ENCODE peak calls at places on chromosomes 1 and 21, in ten cellular contexts. I, S, J, W, G, Q, O, B, T and R are unnamed samples.

GRCh38 chr1:47703161-47703825 is 265.4 kb downstream of the FOXD2 start:
- DNase-seq in S (no peak), I (no peak), B (no peak), T (no peak), J (no peak), O (peak; percentile 36), W (no peak), G (no peak), Q (no peak), R (no peak)

GRCh38 chr1:181676269-181676668 is 193.0 kb downstream of the CACNA1E start:
- DNase-seq in S (no peak), B (peak; percentile 4), G (no peak), O (peak; percentile 49), I (no peak), W (no peak), Q (no peak), T (no peak), J (no peak), R (no peak)

GRCh38 chr1:175172503-175172902 is 20.1 kb downstream of the KIAA0040 start:
- DNase-seq in T (no peak), W (no peak), B (no peak), I (no peak), O (no peak), Q (no peak), S (no peak), J (no peak), G (no peak), R (no peak)

GRCh38 chr1:167904641-167905040 is 9.3 kb downstream of the ADCY10 start:
- DNase-seq in S (peak; percentile 59), B (peak; percentile 93), Q (no peak), G (no peak), O (peak; percentile 75), I (no peak), J (no peak), T (no peak), W (no peak), R (no peak)

GRCh38 chr1:54290443-54291184 is 90.6 kb downstream of the MRPL37 start:
- DNase-seq in W (no peak), T (peak; percentile 66), I (no peak), O (peak; percentile 24), S (no peak), B (peak; percentile 59), Q (no peak), G (no peak), J (no peak), R (no peak)

GRCh38 chr1:193115629-193116227 is 6.1 kb upstream of the CDC73 start:
- DNase-seq in S (peak; percentile 89), T (no peak), G (no peak), I (no peak), J (no peak), O (peak; percentile 99), Q (no peak), B (peak; percentile 100), W (no peak), R (peak; percentile 97)

GRCh38 chr1:241654641-241655040 is 2.6 kb downstream of the WDR64 start:
- DNase-seq in W (no peak), I (no peak), S (no peak), O (no peak), G (no peak), T (no peak), B (no peak), Q (no peak), J (no peak), R (no peak)

GRCh38 chr1:155873860-155874259 is 14.5 kb downstream of the SYT11 start:
- DNase-seq in J (no peak), O (peak; percentile 44), G (no peak), I (no peak), Q (no peak), B (peak; percentile 80), S (peak; percentile 56), W (no peak), T (no peak), R (no peak)

GRCh38 chr1:224378855-224379631 is 22.4 kb downstream of the CNIH4 start:
- DNase-seq in T (no peak), G (no peak), Q (no peak), J (no peak), W (no peak), I (no peak), S (no peak), O (no peak), B (no peak), R (no peak)

GRCh38 chr1:119947468-119947867 is 51.2 kb upstream of the ADAM30 start:
- DNase-seq in S (no peak), T (no peak), O (peak; percentile 95), Q (no peak), G (no peak), J (no peak), B (peak; percentile 95), I (no peak), W (no peak), R (peak; percentile 81)

GRCh38 chr1:119943216-119943615 is 46.9 kb upstream of the ADAM30 start:
- DNase-seq in B (no peak), I (no peak), G (no peak), J (no peak), W (no peak), Q (no peak), S (no peak), T (no peak), O (no peak), R (no peak)

GRCh38 chr1:119948342-119949214 is 52.3 kb upstream of the ADAM30 start:
- DNase-seq in O (peak; percentile 87), I (peak; percentile 56), B (peak; percentile 78), T (peak; percentile 94), Q (peak; percentile 73), G (peak; percentile 79), J (peak; percentile 50), W (no peak), S (peak; percentile 79), R (peak; percentile 50)

GRCh38 chr1:119952496-119952895 is 56.2 kb upstream of the ADAM30 start:
- DNase-seq in J (no peak), Q (no peak), S (no peak), T (no peak), I (no peak), O (no peak), B (no peak), W (no peak), G (no peak), R (no peak)

GRCh38 chr1:119946724-119947123 is 50.4 kb upstream of the ADAM30 start:
- DNase-seq in Q (no peak), B (peak; percentile 34), O (peak; percentile 23), J (no peak), I (no peak), S (no peak), G (no peak), W (no peak), T (no peak), R (no peak)
- H3K27ac ChIP-seq in Q (no peak overlapping the region), B (no peak overlapping the region), O (peak overlapping the region; percentile 55), J (no peak overlapping the region), I (no peak overlapping the region), S (no peak overlapping the region), G (no peak overlapping the region), W (no peak overlapping the region), T (no peak overlapping the region), R (no peak overlapping the region)

GRCh38 chr1:227760377-227760776 is 25.1 kb downstream of the SNAP47 start:
- DNase-seq in J (no peak), O (no peak), I (no peak), T (no peak), S (no peak), Q (no peak), W (no peak), B (no peak), G (no peak), R (no peak)

GRCh38 chr1:227758366-227758765 is 23.1 kb downstream of the SNAP47 start:
- DNase-seq in Q (no peak), W (no peak), B (no peak), J (no peak), T (no peak), S (no peak), O (no peak), G (no peak), I (no peak), R (no peak)

GRCh38 chr1:227761621-227762230 is 26.5 kb downstream of the SNAP47 start:
- DNase-seq in T (no peak), S (no peak), B (no peak), I (no peak), O (no peak), J (no peak), W (no peak), G (no peak), Q (no peak), R (no peak)

GRCh38 chr1:227757781-227758180 is 22.5 kb downstream of the SNAP47 start:
- DNase-seq in S (no peak), G (no peak), Q (no peak), I (no peak), W (no peak), J (no peak), T (no peak), B (peak; percentile 37), O (no peak), R (no peak)

GRCh38 chr1:227759345-227760300 is 24.4 kb downstream of the SNAP47 start:
- DNase-seq in S (peak; percentile 18), I (no peak), Q (peak; percentile 68), J (no peak), B (peak; percentile 99), O (peak; percentile 97), G (no peak), W (no peak), T (no peak), R (peak; percentile 96)
- H3K27me3 ChIP-seq in S (no peaks in the 10 kb centered on the region), I (no peaks in the 10 kb centered on the region), Q (no peaks in the 10 kb centered on the region), J (no peaks in the 10 kb centered on the region), B (no peaks in the 10 kb centered on the region), O (no peaks in the 10 kb centered on the region), G (no peaks in the 10 kb centered on the region), W (no peaks in the 10 kb centered on the region), T (no peaks in the 10 kb centered on the region), R (no peaks in the 10 kb centered on the region)

DNA sequence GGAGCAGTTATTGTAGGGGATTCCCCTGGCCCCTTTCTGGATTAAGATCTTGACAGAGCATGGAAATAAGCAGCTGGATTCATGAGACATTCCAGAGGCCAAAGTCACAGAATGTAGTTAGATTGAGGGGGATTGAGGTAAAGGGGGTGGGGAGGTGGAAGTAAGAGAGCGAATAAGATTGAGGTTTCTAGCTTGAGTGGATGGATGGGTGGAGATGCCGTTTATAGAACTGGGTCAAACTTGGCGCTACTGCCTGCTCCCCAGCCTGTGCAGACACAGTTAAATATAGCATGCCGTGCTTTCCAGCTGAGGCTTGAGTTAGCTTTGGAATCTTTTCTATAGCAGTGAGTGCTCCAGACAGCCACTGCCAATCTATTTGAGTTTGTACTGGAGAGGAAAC is 85.6 kb downstream of the DYRK1A start:
- DNase-seq in W (no peak), J (no peak), T (no peak), B (peak; percentile 94), O (peak; percentile 86), S (peak; percentile 35), G (no peak), Q (peak; percentile 54), I (no peak), R (peak; percentile 84)
- H3K27ac ChIP-seq in W (peak overlapping the region; percentile 25), J (no peak overlapping the region), T (peak overlapping the region; percentile 46), B (no peak overlapping the region), O (peak overlapping the region; percentile 59), S (no peak overlapping the region), G (peak overlapping the region; percentile 83), Q (peak overlapping the region; percentile 67), I (no peak overlapping the region), R (peak overlapping the region; percentile 82)

DNA sequence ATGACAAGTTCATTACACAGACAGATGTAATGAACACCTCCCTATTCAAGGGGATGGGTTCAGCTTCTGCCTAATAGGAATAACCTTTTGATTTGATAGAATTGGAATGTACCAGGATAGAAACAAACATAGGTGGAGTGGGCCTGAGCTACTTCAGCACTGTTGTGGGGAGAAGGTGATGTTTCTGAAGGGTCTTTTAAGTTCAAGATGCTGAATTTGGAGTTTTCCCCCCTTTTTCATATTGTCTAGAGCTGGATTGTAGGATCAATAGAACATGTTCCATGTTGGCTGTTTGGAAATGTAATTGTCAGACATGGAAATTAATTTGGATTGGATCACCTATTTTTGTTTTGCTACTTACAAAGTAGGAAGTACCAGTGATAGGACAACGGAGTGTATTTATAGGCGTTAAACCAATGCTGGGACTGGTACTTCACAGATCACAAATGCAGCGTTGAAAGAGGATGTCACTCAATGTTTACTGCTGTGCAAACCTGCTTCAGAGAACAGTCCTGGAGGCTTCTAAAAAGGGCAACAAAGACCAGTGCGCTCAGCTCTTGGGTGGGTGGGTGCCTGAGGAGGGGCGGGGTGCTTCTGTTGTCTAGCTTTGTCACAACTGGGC is 2.0 kb downstream of the C1orf21 start:
- DNase-seq in J (no peak), B (no peak), S (no peak), G (no peak), W (no peak), Q (no peak), I (no peak), O (no peak), T (no peak), R (no peak)
- H3K27me3 ChIP-seq in J (peaks cover 7% of the 10 kb centered on the region), B (peaks cover 2% of the 10 kb centered on the region), S (peaks cover 2% of the 10 kb centered on the region), G (no peaks in the 10 kb centered on the region), W (no peaks in the 10 kb centered on the region), Q (no peaks in the 10 kb centered on the region), I (peaks cover 51% of the 10 kb centered on the region), O (no peaks in the 10 kb centered on the region), T (no peaks in the 10 kb centered on the region), R (no peaks in the 10 kb centered on the region)